ENCODE peak calls at places on chromosomes 1 and 21, in nine cellular contexts. L, W, M, Q, V, B, D, U and X are unnamed samples.

GRCh38 chr1:43935711-43936427 is 2.3 kb downstream of the ARTN start:
- DNase-seq in L (no peak), W (no peak), M (no peak), Q (no peak), V (no peak), B (peak), D (no peak), U (no peak), X (no peak)

GRCh38 chr1:30415171-30415940 is 308.0 kb downstream of the MATN1 start:
- DNase-seq in L (no peak), W (no peak), M (no peak), Q (no peak), V (no peak), B (peak), D (no peak), U (no peak), X (no peak)

GRCh38 chr21:25809013-25809412 is 74.2 kb downstream of the GABPA start:
- DNase-seq in L (no peak), W (no peak), M (no peak), Q (no peak), V (no peak), B (no peak), D (no peak), U (no peak), X (no peak)

GRCh38 chr1:92752719-92753118 is 32.2 kb downstream of the EVI5 start:
- DNase-seq in L (no peak), W (no peak), M (no peak), Q (no peak), V (no peak), B (no peak), D (no peak), U (no peak), X (no peak)

GRCh38 chr21:28959367-28960099 is 33.1 kb downstream of the LTN1 start:
- DNase-seq in L (peak), W (no peak), M (peak), Q (no peak), V (no peak), B (no peak), D (no peak), U (no peak), X (peak)

GRCh38 chr1:110280804-110281203 is 58.4 kb upstream of the RBM15 start:
- DNase-seq in L (no peak), W (no peak), M (no peak), Q (no peak), V (no peak), B (no peak), D (no peak), U (no peak), X (no peak)

GRCh38 chr1:111220302-111220890 is 7.1 kb upstream of the CHI3L2 start:
- DNase-seq in L (no peak), W (no peak), M (no peak), Q (no peak), V (no peak), B (no peak), D (no peak), U (no peak), X (no peak)

GRCh38 chr1:8363186-8363585 is 45.3 kb downstream of the SLC45A1 start:
- DNase-seq in L (no peak), W (no peak), M (no peak), Q (no peak), V (no peak), B (no peak), D (no peak), U (no peak), X (no peak)

GRCh38 chr21:45791562-45792418 is 148.3 kb downstream of the PCBP3 start:
- DNase-seq in L (no peak), W (no peak), M (no peak), Q (peak), V (no peak), B (no peak), D (no peak), U (no peak), X (no peak)

GRCh38 chr1:85356130-85356529 is 79.7 kb upstream of the BCL10 start:
- DNase-seq in L (no peak), W (no peak), M (no peak), Q (no peak), V (no peak), B (no peak), D (no peak), U (no peak), X (no peak)

GRCh38 chr1:201628490-201628889 is 89.6 kb downstream of the NAV1 start:
- DNase-seq in L (no peak), W (no peak), M (no peak), Q (peak), V (no peak), B (no peak), D (no peak), U (no peak), X (no peak)

GRCh38 chr1:150613061-150613920 is 16.1 kb downstream of the ENSA start:
- DNase-seq in L (peak), W (peak), M (peak), Q (no peak), V (peak), B (no peak), D (peak), U (peak), X (peak)

GRCh38 chr1:44924835-44925464 is 61.4 kb downstream of the EIF2B3 start:
- DNase-seq in L (peak), W (peak), M (peak), Q (no peak), V (no peak), B (no peak), D (peak), U (no peak), X (peak)

DNA sequence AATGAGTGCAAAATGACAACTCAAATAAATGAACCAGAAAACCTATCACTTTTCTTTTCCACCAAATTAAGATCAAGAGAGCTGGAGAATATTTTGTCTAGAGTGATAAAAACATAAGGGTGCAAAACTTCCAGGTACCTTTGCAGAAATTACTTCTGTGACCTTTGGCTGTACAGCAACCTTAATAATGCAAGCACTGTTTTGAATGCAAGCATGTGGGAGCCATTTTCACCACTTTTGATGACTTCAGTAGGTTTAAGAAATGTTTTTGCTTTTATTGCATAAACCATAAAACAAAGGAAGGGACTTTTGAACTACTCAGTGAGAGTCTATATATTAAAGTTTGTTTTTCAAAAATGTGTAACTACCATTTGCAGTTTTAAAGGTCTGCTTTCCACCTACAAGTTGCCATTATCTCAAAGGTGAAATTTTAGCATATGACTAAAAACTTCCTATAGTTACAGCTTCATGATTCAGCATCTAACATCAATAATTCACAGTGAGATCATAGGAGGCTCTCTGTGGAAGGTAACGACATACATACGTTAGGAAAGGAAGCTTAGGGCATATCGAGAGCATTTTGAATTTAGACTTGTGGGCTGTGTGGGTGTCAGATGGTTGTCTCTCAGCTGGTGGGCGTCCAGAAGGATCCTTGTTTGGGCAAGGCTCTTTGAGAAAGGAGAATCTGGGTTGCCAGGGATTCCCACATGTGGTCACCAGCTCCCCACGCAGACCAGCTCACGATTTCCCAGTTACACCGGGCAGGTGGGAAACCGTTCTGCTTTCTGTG is 1.1 kb upstream of the GADD45A start:
- DNase-seq in L (no peak), W (no peak), M (no peak), Q (no peak), V (peak), B (no peak), D (no peak), U (no peak), X (peak)
- H3K4me3 ChIP-seq in L (peak), W (no peak), M (peak), Q (peak), V (peak), B (no peak), D (no peak), U (peak), X (no peak)

GRCh38 chr1:63691672-63692425 is 82.0 kb upstream of the ROR1 start:
- DNase-seq in L (peak), W (peak), M (peak), Q (peak), V (peak), B (no peak), D (peak), U (no peak), X (peak)
- TF ChIP-seq MAX in L (no peak), W (peak), M (no peak), Q (no peak), V (no peak), B (no peak), D (peak), U (no peak), X (no peak)

DNA sequence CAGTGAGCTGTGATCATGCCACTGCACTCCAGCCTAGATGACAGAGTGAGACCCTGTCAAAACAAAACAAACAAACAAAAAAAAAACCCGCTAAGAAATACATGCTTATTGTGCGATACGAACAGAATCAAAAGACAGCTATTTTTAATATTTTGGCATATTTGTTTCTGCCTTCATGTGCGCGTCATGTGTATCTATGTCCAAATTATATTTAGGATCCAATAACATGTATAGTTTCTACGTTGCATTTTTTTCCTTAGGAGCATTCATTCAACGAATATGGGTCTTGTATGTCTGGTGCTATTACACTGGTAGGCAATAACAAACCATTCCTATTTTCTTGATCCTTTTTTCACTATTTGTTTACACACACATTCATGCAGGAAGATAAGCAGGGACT is 1.8 kb downstream of the CD46 start:
- DNase-seq in L (no peak), W (no peak), M (no peak), Q (no peak), V (no peak), B (no peak), D (no peak), U (no peak), X (no peak)
- H3K4me3 ChIP-seq in L (peak), W (peak), M (peak), Q (peak), V (peak), B (peak), D (peak), U (peak), X (no peak)

DNA sequence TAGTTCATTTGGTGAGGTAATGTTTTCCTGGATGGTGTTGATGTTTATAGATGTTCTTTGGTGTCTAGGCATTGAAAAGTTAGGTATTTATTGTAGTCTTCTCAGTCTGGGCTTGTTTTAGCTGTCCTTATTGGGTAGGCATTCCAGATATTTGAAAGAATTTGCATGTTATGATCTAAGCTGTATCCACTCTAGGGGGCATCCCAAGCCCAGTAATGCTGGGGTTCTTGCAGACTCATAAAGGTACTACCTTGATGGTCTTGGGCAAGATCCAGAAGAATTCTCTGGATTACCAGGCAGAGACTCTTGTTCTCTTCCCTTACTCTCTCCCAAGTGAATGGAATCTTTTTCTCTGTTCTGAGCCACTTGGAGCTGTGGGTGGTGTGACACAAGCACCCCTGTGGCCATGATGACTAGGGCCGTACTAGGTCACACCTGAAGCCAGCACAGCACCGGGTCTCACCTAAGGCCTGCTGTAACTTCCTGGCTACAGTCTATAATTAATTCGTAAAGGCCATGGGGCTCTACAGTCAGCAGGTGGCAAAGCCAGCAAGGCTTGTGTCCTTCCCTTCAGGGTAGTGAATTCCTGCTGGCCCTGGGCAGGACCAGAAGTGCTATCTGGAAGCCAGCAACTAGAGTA is 74.8 kb upstream of the PDE4B start:
- DNase-seq in L (peak), W (peak), M (no peak), Q (no peak), V (no peak), B (no peak), D (peak), U (no peak), X (peak)
- TF ChIP-seq MAX in L (no peak), W (no peak), M (no peak), Q (no peak), V (no peak), B (no peak), D (no peak), U (no peak), X (no peak)

GRCh38 chr1:148362141-148362929 is 120.8 kb downstream of the PPIAL4G start:
- DNase-seq in L (no peak), W (no peak), M (no peak), Q (no peak), V (no peak), B (peak), D (peak), U (peak), X (no peak)
- H3K4me3 ChIP-seq in L (no peak), W (no peak), M (no peak), Q (no peak), V (no peak), B (peak), D (peak), U (no peak), X (no peak)